ENCODE peak calls at places on chromosome 17, in five cellular contexts. P, J, B, F and I are unnamed samples.

GRCh38 chr17:57294629-57295501 is 38.5 kb downstream of the MSI2 start:
- DNase-seq in P (no peak), J (no peak), B (no peak), F (no peak), I (no peak)

GRCh38 chr17:78899361-78900260 is 3.4 kb downstream of the CEP295NL start:
- DNase-seq in P (no peak), J (no peak), B (peak; percentile 48), F (no peak), I (no peak)

GRCh38 chr17:37802712-37803416 is 58.0 kb upstream of the HNF1B start:
- DNase-seq in P (no peak), J (no peak), B (no peak), F (no peak), I (no peak)

GRCh38 chr17:41065829-41066624 is at the start of gene KRTAP2-4:
- DNase-seq in P (no peak), J (no peak), B (no peak), F (no peak), I (no peak)

GRCh38 chr17:27945333-27945616 is 52.1 kb upstream of the LYRM9 start:
- DNase-seq in P (no peak), J (no peak), B (no peak), F (no peak), I (no peak)

GRCh38 chr17:32958418-32958817 is 30.5 kb downstream of the TMEM98 start:
- DNase-seq in P (no peak), J (no peak), B (no peak), F (no peak), I (no peak)

GRCh38 chr17:59786536-59787319 is 79.3 kb downstream of the VMP1 start:
- DNase-seq in P (peak; percentile 72), J (peak; percentile 68), B (peak; percentile 78), F (no peak), I (peak; percentile 70)

GRCh38 chr17:68260051-68260762 is 12.4 kb downstream of the AMZ2 start:
- DNase-seq in P (no peak), J (no peak), B (no peak), F (no peak), I (no peak)

GRCh38 chr17:78774956-78775571 is 7.0 kb downstream of the CYTH1 start:
- DNase-seq in P (peak; percentile 43), J (no peak), B (no peak), F (no peak), I (peak; percentile 75)

GRCh38 chr17:1168537-1169234 is 11.1 kb downstream of the ABR start:
- DNase-seq in P (no peak), J (no peak), B (no peak), F (no peak), I (no peak)

GRCh38 chr17:45144199-45145034 is 3.9 kb upstream of the HEXIM1 start:
- DNase-seq in P (no peak), J (peak; percentile 50), B (peak; percentile 52), F (no peak), I (no peak)

GRCh38 chr17:67855504-67856324 is 30.4 kb downstream of the BPTF start:
- DNase-seq in P (no peak), J (no peak), B (no peak), F (no peak), I (no peak)

GRCh38 chr17:75011788-75012319 is 616 bp upstream of the MRPL58 start:
- DNase-seq in P (no peak), J (peak; percentile 68), B (peak; percentile 75), F (peak; percentile 76), I (no peak)

GRCh38 chr17:6701719-6702118 is 11.4 kb downstream of the SLC13A5 start:
- DNase-seq in P (no peak), J (no peak), B (peak; percentile 25), F (no peak), I (no peak)

GRCh38 chr17:30345527-30346075 is 11.7 kb upstream of the TMIGD1 start:
- DNase-seq in P (no peak), J (peak; percentile 30), B (peak; percentile 39), F (no peak), I (no peak)

GRCh38 chr17:62653831-62654829 is 26.7 kb downstream of the MRC2 start:
- DNase-seq in P (no peak), J (peak; percentile 21), B (peak; percentile 36), F (no peak), I (no peak)

GRCh38 chr17:65813306-65813705 is 251.9 kb upstream of the AXIN2 start:
- DNase-seq in P (no peak), J (no peak), B (no peak), F (no peak), I (no peak)

GRCh38 chr17:61783120-61783519 is 80.2 kb downstream of the BRIP1 start:
- DNase-seq in P (no peak), J (no peak), B (no peak), F (no peak), I (no peak)

GRCh38 chr17:57281887-57282653 is 25.7 kb downstream of the MSI2 start:
- DNase-seq in P (no peak), J (no peak), B (no peak), F (no peak), I (peak; percentile 14)

GRCh38 chr17:38703742-38704644 is 1.1 kb upstream of the MLLT6 start:
- DNase-seq in P (peak; percentile 65), J (peak; percentile 93), B (peak; percentile 95), F (peak; percentile 91), I (peak; percentile 74)

GRCh38 chr17:28864991-28865849 is 10.4 kb downstream of the ERAL1 start:
- DNase-seq in P (no peak), J (no peak), B (no peak), F (no peak), I (no peak)

GRCh38 chr17:76318586-76318985 is 10.5 kb upstream of the QRICH2 start:
- DNase-seq in P (no peak), J (no peak), B (no peak), F (no peak), I (no peak)

GRCh38 chr17:71081666-71082065 is 912.3 kb downstream of the KCNJ2 start:
- DNase-seq in P (no peak), J (no peak), B (no peak), F (no peak), I (no peak)

GRCh38 chr17:40559016-40559853 is 6.0 kb downstream of the CCR7 start:
- DNase-seq in P (no peak), J (no peak), B (peak; percentile 17), F (peak; percentile 82), I (no peak)

GRCh38 chr17:72972263-72972951 is 120.1 kb downstream of the SLC39A11 start:
- DNase-seq in P (no peak), J (no peak), B (no peak), F (no peak), I (no peak)

GRCh38 chr17:81329279-81329926 is 34.3 kb upstream of the SLC38A10 start:
- DNase-seq in P (no peak), J (peak; percentile 73), B (peak; percentile 91), F (peak; percentile 92), I (no peak)

GRCh38 chr17:81332118-81332834 is 37.2 kb upstream of the SLC38A10 start:
- DNase-seq in P (no peak), J (no peak), B (no peak), F (no peak), I (no peak)

GRCh38 chr17:81329927-81330883 is 35.1 kb upstream of the SLC38A10 start:
- DNase-seq in P (no peak), J (no peak), B (no peak), F (no peak), I (no peak)

GRCh38 chr17:81331527-81332043 is 36.5 kb upstream of the SLC38A10 start:
- DNase-seq in P (no peak), J (no peak), B (no peak), F (no peak), I (no peak)

GRCh38 chr17:81330884-81331245 is 35.8 kb upstream of the SLC38A10 start:
- DNase-seq in P (no peak), J (no peak), B (no peak), F (no peak), I (no peak)
- H3K4me1 ChIP-seq in P (no peaks in the 10 kb centered on the region), J (peaks cover 24% of the 10 kb centered on the region), B (peaks cover 50% of the 10 kb centered on the region), F (peaks cover 14% of the 10 kb centered on the region), I (no peaks in the 10 kb centered on the region)

GRCh38 chr17:77493901-77494663 is 353.3 kb downstream of the SEC14L1 start:
- DNase-seq in P (no peak), J (no peak), B (peak; percentile 2), F (no peak), I (no peak)
- H3K27ac ChIP-seq in P (peak overlapping the region; percentile 16), J (no peak overlapping the region), B (no peak overlapping the region), F (no peak overlapping the region), I (no peak overlapping the region)

DNA sequence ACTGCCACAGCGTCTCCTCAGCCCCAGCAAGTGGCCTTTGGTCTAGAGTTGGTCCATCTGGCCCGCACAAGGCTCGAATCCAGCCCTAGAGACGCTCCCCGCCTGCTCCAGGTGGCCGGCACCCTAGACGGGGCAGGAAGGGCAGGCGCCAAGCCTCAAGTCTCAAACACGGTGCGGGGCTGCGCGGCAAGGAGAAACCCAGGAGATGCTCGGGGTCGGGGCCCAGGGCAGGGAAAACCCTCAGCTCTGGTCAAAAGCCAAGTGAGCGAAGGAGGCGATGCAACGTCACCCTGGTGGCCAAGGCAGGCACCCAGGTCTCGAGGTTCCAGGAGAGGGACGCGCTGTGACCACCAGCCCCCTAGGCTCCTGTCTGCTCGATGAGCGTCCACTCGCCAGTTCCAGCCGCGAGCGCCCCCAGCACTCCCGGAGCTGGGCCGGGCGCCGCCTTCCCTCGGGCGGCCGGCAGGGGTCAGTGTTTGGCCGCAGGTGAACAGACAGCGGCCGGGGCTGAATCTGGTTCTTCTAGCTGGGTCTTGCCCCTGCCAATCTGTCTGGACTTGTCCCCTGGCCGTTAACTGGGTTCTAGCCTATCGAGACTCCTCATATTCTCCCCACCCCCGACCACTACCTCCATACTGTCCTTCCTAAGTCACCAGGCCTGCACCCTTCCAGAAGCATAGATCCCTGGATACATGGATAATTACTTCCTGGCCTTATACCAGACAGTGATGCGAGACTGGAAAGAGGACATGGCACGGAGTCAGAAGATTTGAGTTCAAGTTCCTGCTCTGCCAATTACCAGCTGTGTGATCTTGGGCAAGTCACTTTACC is 44.0 kb downstream of the PRAC1 start:
- DNase-seq in P (peak; percentile 51), J (peak; percentile 74), B (peak; percentile 67), F (peak; percentile 64), I (peak; percentile 83)
- H3K27me3 ChIP-seq in P (no peaks in the 10 kb centered on the region), J (peaks cover 9% of the 10 kb centered on the region), B (no peaks in the 10 kb centered on the region), F (no peaks in the 10 kb centered on the region), I (no peaks in the 10 kb centered on the region)

GRCh38 chr17:17413215-17413792 is 63.5 kb upstream of the MED9 start:
- DNase-seq in P (no peak), J (no peak), B (no peak), F (no peak), I (no peak)
- H3K4me1 ChIP-seq in P (peaks cover 8% of the 10 kb centered on the region), J (peaks cover 16% of the 10 kb centered on the region), B (peaks cover 30% of the 10 kb centered on the region), F (no peaks in the 10 kb centered on the region), I (peaks cover 19% of the 10 kb centered on the region)

GRCh38 chr17:15051913-15052312 is 213.2 kb downstream of the PMP22 start:
- DNase-seq in P (no peak), J (no peak), B (no peak), F (no peak), I (no peak)
- H3K27ac ChIP-seq in P (no peak overlapping the region), J (no peak overlapping the region), B (no peak overlapping the region), F (no peak overlapping the region), I (no peak overlapping the region)